ENCODE peak calls at places on chromosome 10, in five cellular contexts. One of them, this sample, is unnamed.
A peak's percentile ranks its signal among the peaks of the same experiment; 100 is the strongest.

GRCh38 chr10:114576132-114576487 is 82.0 kb downstream of the ABLIM1 start:
- DNase-seq in hepatic stellate cell: no peak
- DNase-seq in right atrium auricular region: no peak
- DNase-seq in activated CD4-positive, alpha-beta T cell treated with anti-CD3 and anti-CD28 coated beads for 4 hours: no peak
- DNase-seq in AG04450: no peak
- DNase-seq in this sample: no peak

GRCh38 chr10:29834990-29835569 is 200.3 kb upstream of the SVIL start:
- DNase-seq in activated CD4-positive, alpha-beta T cell treated with anti-CD3 and anti-CD28 coated beads for 4 hours: no peak
- DNase-seq in hepatic stellate cell: no peak
- DNase-seq in AG04450: no peak
- DNase-seq in right atrium auricular region: no peak
- DNase-seq in this sample: no peak

GRCh38 chr10:120732067-120732466 is 119.1 kb upstream of the WDR11 start:
- DNase-seq in activated CD4-positive, alpha-beta T cell treated with anti-CD3 and anti-CD28 coated beads for 4 hours: no peak
- DNase-seq in right atrium auricular region: no peak
- DNase-seq in AG04450: no peak
- DNase-seq in hepatic stellate cell: no peak
- DNase-seq in this sample: no peak

GRCh38 chr10:116183733-116184447 is 89.1 kb downstream of the GFRA1 start:
- DNase-seq in hepatic stellate cell: no peak
- DNase-seq in activated CD4-positive, alpha-beta T cell treated with anti-CD3 and anti-CD28 coated beads for 4 hours: no peak
- DNase-seq in AG04450: no peak
- DNase-seq in right atrium auricular region: no peak
- DNase-seq in this sample: no peak

GRCh38 chr10:101014966-101015581 is 15.5 kb downstream of the LZTS2 start:
- DNase-seq in AG04450: peak; percentile 83
- DNase-seq in activated CD4-positive, alpha-beta T cell treated with anti-CD3 and anti-CD28 coated beads for 4 hours: no peak
- DNase-seq in hepatic stellate cell: peak; percentile 94
- DNase-seq in right atrium auricular region: no peak
- DNase-seq in this sample: no peak

GRCh38 chr10:35510891-35511290 is 94.2 kb upstream of the GJD4 start:
- DNase-seq in activated CD4-positive, alpha-beta T cell treated with anti-CD3 and anti-CD28 coated beads for 4 hours: no peak
- DNase-seq in hepatic stellate cell: no peak
- DNase-seq in right atrium auricular region: no peak
- DNase-seq in AG04450: no peak
- DNase-seq in this sample: no peak

GRCh38 chr10:76969366-76969990 is 668.1 kb downstream of the KCNMA1 start:
- DNase-seq in right atrium auricular region: no peak
- DNase-seq in hepatic stellate cell: no peak
- DNase-seq in AG04450: no peak
- DNase-seq in activated CD4-positive, alpha-beta T cell treated with anti-CD3 and anti-CD28 coated beads for 4 hours: no peak
- DNase-seq in this sample: no peak

GRCh38 chr10:35508647-35509046 is 96.5 kb upstream of the GJD4 start:
- DNase-seq in right atrium auricular region: no peak
- DNase-seq in AG04450: no peak
- DNase-seq in activated CD4-positive, alpha-beta T cell treated with anti-CD3 and anti-CD28 coated beads for 4 hours: no peak
- DNase-seq in hepatic stellate cell: no peak
- DNase-seq in this sample: no peak

GRCh38 chr10:10833955-10834354 is 183.7 kb upstream of the CELF2 start:
- DNase-seq in hepatic stellate cell: no peak
- DNase-seq in right atrium auricular region: no peak
- DNase-seq in AG04450: no peak
- DNase-seq in activated CD4-positive, alpha-beta T cell treated with anti-CD3 and anti-CD28 coated beads for 4 hours: no peak
- DNase-seq in this sample: no peak

GRCh38 chr10:31940839-31941653 is 12.4 kb upstream of the ARHGAP12 start:
- DNase-seq in right atrium auricular region: no peak
- DNase-seq in AG04450: peak; percentile 58
- DNase-seq in hepatic stellate cell: peak; percentile 67
- DNase-seq in activated CD4-positive, alpha-beta T cell treated with anti-CD3 and anti-CD28 coated beads for 4 hours: no peak
- DNase-seq in this sample: no peak

GRCh38 chr10:43978936-43979335 is 330.3 kb upstream of the ZNF32 start:
- DNase-seq in right atrium auricular region: no peak
- DNase-seq in AG04450: no peak
- DNase-seq in activated CD4-positive, alpha-beta T cell treated with anti-CD3 and anti-CD28 coated beads for 4 hours: no peak
- DNase-seq in hepatic stellate cell: no peak
- DNase-seq in this sample: no peak

GRCh38 chr10:102515724-102516123 is 12.0 kb downstream of the SUFU start:
- DNase-seq in hepatic stellate cell: no peak
- DNase-seq in right atrium auricular region: no peak
- DNase-seq in activated CD4-positive, alpha-beta T cell treated with anti-CD3 and anti-CD28 coated beads for 4 hours: no peak
- DNase-seq in AG04450: no peak
- DNase-seq in this sample: no peak

GRCh38 chr10:13351340-13351915 is 3.3 kb upstream of the SEPHS1 start:
- DNase-seq in hepatic stellate cell: no peak
- DNase-seq in right atrium auricular region: no peak
- DNase-seq in activated CD4-positive, alpha-beta T cell treated with anti-CD3 and anti-CD28 coated beads for 4 hours: peak; percentile 26
- DNase-seq in AG04450: no peak
- DNase-seq in this sample: no peak

GRCh38 chr10:104640339-104641149 is 546 bp upstream of the SORCS3 start:
- DNase-seq in right atrium auricular region: no peak
- DNase-seq in AG04450: no peak
- DNase-seq in hepatic stellate cell: no peak
- DNase-seq in activated CD4-positive, alpha-beta T cell treated with anti-CD3 and anti-CD28 coated beads for 4 hours: no peak
- DNase-seq in this sample: peak; percentile 68

This sample was measured in esophagus muscularis mucosa.